ENCODE peak calls at places on chromosomes 16 and 17, in four cellular contexts. G is tibial artery, F is spleen, A is lung. O is an unnamed sample.

GRCh38 chr16:70775399-70775798 is 25.6 kb downstream of the VAC14 start:
- DNase-seq in G (no peak), F (peak; percentile 47), A (no peak), O (no peak)

GRCh38 chr16:3214904-3215600 is 19.9 kb downstream of the ZNF200 start:
- DNase-seq in G (no peak), F (no peak), A (no peak), O (no peak)

GRCh38 chr17:78227455-78227916 is 3.9 kb upstream of the TMEM235 start:
- DNase-seq in G (no peak), F (no peak), A (no peak), O (no peak)

GRCh38 chr17:5419959-5420653 is at the start of gene RPAIN:
- DNase-seq in G (peak; percentile 93), F (peak; percentile 96), A (peak; percentile 86), O (peak; percentile 92)

GRCh38 chr17:13581925-13582324 is 19.8 kb downstream of the HS3ST3A1 start:
- DNase-seq in G (no peak), F (no peak), A (no peak), O (no peak)

GRCh38 chr17:77581480-77581879 is 377.0 kb upstream of the TNRC6C start:
- DNase-seq in G (peak; percentile 53), F (no peak), A (no peak), O (no peak)

GRCh38 chr16:89696598-89697128 is 4.8 kb downstream of the SPATA2L start:
- DNase-seq in G (no peak), F (peak; percentile 86), A (no peak), O (no peak)

GRCh38 chr16:79299154-79299799 is 301.3 kb downstream of the MAF start:
- DNase-seq in G (no peak), F (no peak), A (no peak), O (no peak)

GRCh38 chr16:13101828-13102227 is 200.4 kb downstream of the SHISA9 start:
- DNase-seq in G (no peak), F (no peak), A (no peak), O (no peak)

GRCh38 chr16:88971371-88972097 is 5.5 kb downstream of the CBFA2T3 start:
- DNase-seq in G (no peak), F (peak; percentile 89), A (peak; percentile 41), O (no peak)

GRCh38 chr16:4056161-4057105 is 59.8 kb downstream of the ADCY9 start:
- DNase-seq in G (no peak), F (no peak), A (no peak), O (no peak)

GRCh38 chr17:1146551-1147265 is 33.1 kb downstream of the ABR start:
- DNase-seq in G (no peak), F (no peak), A (no peak), O (no peak)

GRCh38 chr16:84501077-84501735 is 3.3 kb downstream of the MEAK7 start:
- DNase-seq in G (peak; percentile 61), F (peak; percentile 73), A (no peak), O (no peak)

GRCh38 chr16:58454178-58454577 is 45.8 kb upstream of the NDRG4 start:
- DNase-seq in G (no peak), F (no peak), A (no peak), O (no peak)

GRCh38 chr17:22202702-22203101 is 510.4 kb downstream of the KCNJ18 start:
- DNase-seq in G (no peak), F (peak; percentile 19), A (no peak), O (no peak)
- H3K4me1 ChIP-seq in G (no peaks in the 10 kb centered on the region), F (no peaks in the 10 kb centered on the region), A (no peaks in the 10 kb centered on the region), O (no peaks in the 10 kb centered on the region)

GRCh38 chr17:79951361-79952264 is 84.1 kb downstream of the TBC1D16 start:
- DNase-seq in G (peak; percentile 76), F (no peak), A (peak; percentile 64), O (peak; percentile 77)
- H3K4me3 ChIP-seq in G (peak overlapping the region; percentile 3), F (no peak overlapping the region), A (no peak overlapping the region), O (peak overlapping the region; percentile 28)

GRCh38 chr16:82628741-82629140 is 2.0 kb downstream of the CDH13 start:
- DNase-seq in G (no peak), F (no peak), A (no peak), O (no peak)

GRCh38 chr16:82621796-82622195 is 5.0 kb upstream of the CDH13 start:
- DNase-seq in G (no peak), F (no peak), A (no peak), O (no peak)

GRCh38 chr16:82629441-82630027 is 2.8 kb downstream of the CDH13 start:
- DNase-seq in G (no peak), F (no peak), A (no peak), O (peak; percentile 65)

GRCh38 chr16:82627811-82628339 is 1.1 kb downstream of the CDH13 start:
- DNase-seq in G (peak; percentile 70), F (no peak), A (no peak), O (peak; percentile 45)

DNA sequence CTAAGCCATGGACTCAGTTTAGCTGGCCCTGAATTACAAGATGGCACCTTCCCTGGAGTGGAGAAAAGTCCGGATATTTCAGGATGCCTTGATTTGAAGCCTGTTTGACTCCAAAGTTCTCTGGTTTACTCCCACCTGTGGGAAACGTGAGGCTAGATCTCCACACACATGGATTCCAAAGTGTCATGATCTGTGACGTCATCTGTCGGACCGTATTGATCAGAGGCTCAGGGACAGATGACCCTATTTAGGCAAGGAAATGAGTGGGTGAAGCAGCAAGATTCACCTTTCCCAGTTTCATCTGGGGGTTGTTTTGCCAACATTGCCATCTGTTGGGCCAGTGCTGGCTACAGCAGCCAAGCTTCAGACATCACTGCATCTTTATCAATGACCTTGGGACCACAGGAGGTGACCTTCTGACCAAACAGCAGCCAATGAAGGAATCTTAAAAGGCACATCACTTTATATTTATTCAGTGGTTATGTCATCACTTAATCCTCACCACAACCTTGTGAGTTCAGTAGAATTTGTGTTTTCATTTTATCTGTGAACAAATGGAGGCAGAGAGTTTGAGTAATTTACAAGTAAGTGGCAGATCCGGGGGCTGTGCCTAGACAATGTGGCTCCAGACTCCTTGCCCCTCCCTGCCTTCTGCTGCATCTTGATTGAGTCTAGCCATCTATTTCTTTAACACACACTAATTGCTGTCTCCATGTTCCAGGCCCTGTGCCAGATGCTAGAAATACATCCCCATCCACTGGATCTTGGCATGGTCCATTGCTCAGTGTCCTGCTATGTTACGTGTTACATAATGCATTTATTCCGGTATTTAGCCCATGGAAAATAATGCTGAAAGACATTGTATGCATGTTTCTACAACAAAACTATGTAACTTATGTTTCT is 1.5 kb upstream of the CDH13 start:
- DNase-seq in G (no peak), F (no peak), A (no peak), O (no peak)
- H3K27me3 ChIP-seq in G (no peaks in the 10 kb centered on the region), F (peaks cover 62% of the 10 kb centered on the region), A (no peaks in the 10 kb centered on the region), O (no peaks in the 10 kb centered on the region)

DNA sequence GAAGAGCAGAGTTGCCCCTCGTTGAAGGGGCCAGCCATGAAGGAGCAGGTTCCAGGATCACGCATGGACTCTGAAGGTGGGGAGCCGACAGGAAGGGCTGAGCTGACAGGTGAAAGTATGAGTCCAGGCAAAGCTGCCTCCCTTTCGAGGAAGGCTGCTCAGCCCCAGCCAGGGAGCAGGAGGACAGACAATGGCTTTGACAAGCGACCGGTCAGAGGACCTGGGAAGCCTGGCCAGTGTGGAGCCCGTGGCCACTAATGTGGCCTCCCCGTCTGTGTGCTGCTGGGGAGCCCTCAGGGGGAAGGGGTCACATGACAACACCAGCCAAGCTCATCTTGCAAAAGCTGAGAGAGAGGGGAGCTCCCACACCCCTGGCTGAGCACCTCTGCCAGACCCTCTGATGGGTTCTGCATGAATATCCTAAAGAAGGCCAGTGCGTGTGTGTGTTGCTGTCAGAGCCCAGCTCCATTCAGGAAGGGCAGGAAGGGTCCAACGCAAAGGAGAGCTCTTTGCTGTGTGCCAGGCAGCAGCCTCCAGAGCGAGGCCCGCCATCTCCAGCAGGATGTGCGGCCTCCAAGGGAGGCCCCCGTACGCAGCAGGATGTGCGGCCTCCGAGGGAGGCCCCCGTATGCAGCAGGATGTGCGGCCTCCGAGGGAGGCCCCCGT is 102.3 kb upstream of the CHMP6 start:
- DNase-seq in G (no peak), F (no peak), A (no peak), O (no peak)
- H3K4me1 ChIP-seq in G (peaks cover 23% of the 10 kb centered on the region), F (no peaks in the 10 kb centered on the region), A (peaks cover 5% of the 10 kb centered on the region), O (no peaks in the 10 kb centered on the region)

GRCh38 chr17:40556884-40557414 is 8.3 kb downstream of the CCR7 start:
- DNase-seq in G (peak; percentile 56), F (peak; percentile 81), A (peak; percentile 28), O (no peak)
- H3K4me3 ChIP-seq in G (no peak overlapping the region), F (no peak overlapping the region), A (no peak overlapping the region), O (no peak overlapping the region)

DNA sequence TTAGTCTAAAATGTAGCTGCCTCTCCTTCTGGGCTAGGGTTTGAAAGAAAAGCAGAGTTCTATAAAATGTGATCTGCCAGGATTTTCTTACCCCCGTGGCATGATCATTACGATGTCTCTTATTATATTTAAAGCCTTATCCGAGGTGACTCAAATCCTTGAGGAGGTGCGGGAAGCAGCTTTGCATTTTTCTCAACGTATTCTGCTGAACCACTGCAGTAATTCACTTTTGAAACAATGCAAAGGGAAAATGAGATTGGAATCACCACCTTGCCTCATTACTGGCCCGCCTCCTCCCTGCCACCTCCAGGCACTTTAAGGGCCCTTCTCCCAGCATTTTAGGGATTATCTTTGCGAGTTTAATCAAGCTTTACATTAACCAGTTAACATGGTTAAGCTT is 9.7 kb upstream of the NOG start:
- DNase-seq in G (no peak), F (no peak), A (no peak), O (no peak)
- H3K27me3 ChIP-seq in G (no peaks in the 10 kb centered on the region), F (peaks cover 5% of the 10 kb centered on the region), A (no peaks in the 10 kb centered on the region), O (no peaks in the 10 kb centered on the region)

DNA sequence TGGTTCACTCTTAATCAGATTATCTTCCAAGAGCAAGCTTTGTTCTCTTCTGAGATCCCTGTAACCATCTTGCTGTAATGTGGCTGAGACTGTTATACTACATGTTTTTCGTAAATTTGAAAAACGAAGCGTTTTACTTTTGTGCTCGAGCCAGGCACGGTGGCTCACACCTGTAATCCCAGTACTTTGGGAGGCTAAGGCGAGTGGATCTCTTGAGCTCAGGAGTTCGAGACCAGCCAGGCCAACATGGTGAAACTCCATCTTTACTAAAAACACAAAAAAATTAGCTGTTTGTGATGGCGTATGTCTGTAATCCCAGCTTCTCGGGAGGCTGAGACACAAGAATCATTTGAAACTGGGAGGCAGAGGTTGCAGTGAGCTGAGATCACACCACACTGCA is 7.8 kb downstream of the CUEDC1 start:
- DNase-seq in G (no peak), F (no peak), A (no peak), O (no peak)
- H3K4me1 ChIP-seq in G (peaks cover 96% of the 10 kb centered on the region), F (peaks cover 56% of the 10 kb centered on the region), A (peaks cover 27% of the 10 kb centered on the region), O (peaks cover 59% of the 10 kb centered on the region)

DNA sequence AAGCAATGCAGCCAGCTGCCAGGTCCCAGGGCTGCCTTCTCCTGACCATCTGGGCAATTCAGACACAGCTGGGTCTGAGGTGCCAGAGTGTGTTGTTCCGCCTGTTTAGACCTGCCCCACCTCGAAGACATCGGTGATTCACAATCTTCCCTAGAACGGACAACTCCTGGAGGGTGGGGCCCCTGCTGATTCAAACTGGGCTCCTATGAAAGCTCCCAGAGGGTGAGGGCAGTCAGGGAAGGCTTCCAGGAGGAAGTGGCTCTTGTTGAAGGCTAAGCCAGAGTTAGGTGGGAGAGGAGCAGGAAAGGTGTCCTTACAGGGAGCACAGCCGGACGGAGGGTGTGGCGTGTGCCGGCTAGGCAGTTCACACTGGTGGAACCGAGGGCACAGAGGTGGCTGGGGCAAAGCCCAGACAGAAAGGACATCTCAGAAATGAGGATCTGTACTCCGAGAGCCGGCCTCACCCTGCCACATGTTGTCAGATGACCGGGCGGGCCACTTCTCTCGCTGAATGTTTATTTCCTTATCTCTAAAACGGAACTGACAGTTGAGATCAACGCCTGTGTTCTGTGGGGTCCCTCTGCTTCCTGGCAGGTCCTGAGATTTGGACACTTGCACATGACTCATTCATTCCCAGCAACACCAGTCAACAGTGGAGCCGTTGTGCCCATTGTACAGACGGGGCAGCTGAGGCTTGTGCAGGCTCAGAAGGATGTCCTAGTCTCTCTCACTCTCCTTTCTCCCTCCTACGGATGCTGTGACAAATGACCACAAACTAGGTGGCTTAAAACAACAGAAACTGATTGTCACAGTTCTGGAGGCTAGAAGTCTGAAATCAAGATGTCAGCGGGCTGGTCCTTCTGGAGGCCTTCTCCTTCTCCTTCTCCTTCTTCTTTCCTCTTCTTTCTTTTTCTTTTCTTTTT is 26.9 kb upstream of the LITAF start:
- DNase-seq in G (peak; percentile 84), F (peak; percentile 92), A (peak; percentile 71), O (no peak)
- H3K4me3 ChIP-seq in G (no peak overlapping the region), F (no peak overlapping the region), A (no peak overlapping the region), O (no peak overlapping the region)

O was measured in HAP-1.